ENCODE peak calls at places on chromosomes 4 and X, in seven cellular contexts. C is B cell, A is RWPE1, B is HFF-Myc, Q is tibial nerve, X is testis, Z is stomach. S is an unnamed sample.
A peak's percentile ranks its signal among the peaks of the same experiment; 100 is the strongest.

GRCh38 chrX:129678881-129679195 is 24.1 kb upstream of the APLN start:
- DNase-seq in C (no peak), A (no peak), B (no peak), Q (no peak), X (no peak), Z (no peak), S (no peak)

GRCh38 chr4:74583066-74583700 is 138.2 kb downstream of the AREG start:
- DNase-seq in C (no peak), A (no peak), B (no peak), Q (no peak), X (no peak), Z (no peak), S (no peak)

GRCh38 chr4:38237139-38237538 is 276.9 kb downstream of the PTTG2 start:
- DNase-seq in C (no peak), A (peak; percentile 71), B (peak; percentile 32), Q (no peak), X (no peak), Z (no peak), S (no peak)

GRCh38 chr4:8871417-8872401 is at the start of gene HMX1:
- DNase-seq in C (no peak), A (peak; percentile 20), B (no peak), Q (no peak), X (peak; percentile 69), Z (no peak), S (peak; percentile 91)

GRCh38 chr4:96955226-96955625 is 1115.3 kb downstream of the PDHA2 start:
- DNase-seq in C (no peak), A (no peak), B (no peak), Q (no peak), X (no peak), Z (no peak), S (no peak)

GRCh38 chrX:154711264-154711663 is 39.6 kb downstream of the GAB3 start:
- DNase-seq in C (no peak), A (no peak), B (no peak), Q (no peak), X (no peak), Z (no peak), S (no peak)

GRCh38 chr4:146648384-146648783 is 9.7 kb downstream of the POU4F2 start:
- DNase-seq in C (no peak), A (no peak), B (no peak), Q (no peak), X (no peak), Z (no peak), S (no peak)

GRCh38 chr4:113452868-113453620 is 308.5 kb downstream of the CAMK2D start:
- DNase-seq in C (no peak), A (no peak), B (no peak), Q (no peak), X (no peak), Z (no peak), S (no peak)

GRCh38 chrX:68652327-68652930 is 5.0 kb downstream of the STARD8 start:
- DNase-seq in C (no peak), A (no peak), B (no peak), Q (no peak), X (no peak), Z (no peak), S (no peak)

GRCh38 chr4:13539047-13539720 is 5.1 kb downstream of the NKX3-2 start:
- DNase-seq in C (peak; percentile 16), A (no peak), B (no peak), Q (no peak), X (no peak), Z (no peak), S (no peak)

GRCh38 chr4:16169491-16169890 is 56.8 kb downstream of the TAPT1 start:
- DNase-seq in C (no peak), A (no peak), B (no peak), Q (no peak), X (no peak), Z (no peak), S (no peak)

GRCh38 chrX:129723511-129723910 is 15.3 kb upstream of the XPNPEP2 start:
- DNase-seq in C (no peak), A (no peak), B (no peak), Q (no peak), X (no peak), Z (no peak), S (no peak)

GRCh38 chr4:151887151-151887815 is 126.5 kb upstream of the GATB start:
- DNase-seq in C (no peak), A (no peak), B (no peak), Q (no peak), X (no peak), Z (no peak), S (no peak)

GRCh38 chr4:25350561-25350960 is 26.5 kb upstream of the ANAPC4 start:
- DNase-seq in C (no peak), A (no peak), B (no peak), Q (no peak), X (no peak), Z (no peak), S (no peak)

GRCh38 chr4:10529256-10529890 is 72.1 kb upstream of the ZNF518B start:
- DNase-seq in C (no peak), A (peak; percentile 12), B (no peak), Q (no peak), X (peak; percentile 60), Z (no peak), S (no peak)

DNA sequence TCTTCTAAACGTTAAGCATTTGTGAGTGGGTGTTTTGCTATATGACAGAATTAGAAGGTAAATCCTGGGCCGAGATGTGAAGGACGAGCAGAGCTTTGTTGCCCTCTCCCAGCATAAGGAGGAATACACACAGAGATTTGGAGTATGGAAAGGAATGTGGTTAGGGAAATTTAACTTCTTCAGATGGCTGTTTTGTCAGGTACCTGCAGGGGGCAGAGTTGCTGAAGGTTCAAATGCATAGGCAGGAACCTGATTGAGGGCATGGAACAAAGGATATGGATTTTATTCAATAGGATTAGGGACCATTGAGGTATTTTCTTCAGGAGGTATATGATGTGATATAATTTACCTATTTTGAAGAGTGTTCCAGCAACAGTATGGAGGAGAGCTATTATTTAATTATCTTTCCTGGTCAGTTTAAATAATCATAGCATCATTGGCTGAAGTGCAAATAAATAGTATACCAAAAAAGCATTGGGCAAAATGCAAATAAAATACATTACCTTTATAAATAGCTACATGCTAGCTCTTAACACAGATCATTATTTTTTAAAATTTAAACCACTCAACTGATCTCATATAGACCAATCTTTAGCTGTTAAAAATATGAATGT is 143.6 kb downstream of the SLIT2 start:
- DNase-seq in C (no peak), A (peak; percentile 1), B (peak; percentile 12), Q (no peak), X (peak; percentile 64), Z (peak; percentile 38), S (no peak)
- TF ChIP-seq CTCF in C (peak; percentile 68), A (peak; percentile 48), B (peak; percentile 72), Q (peak; percentile 26), X (peak; percentile 40), Z (no peak), S (peak; percentile 60)

DNA sequence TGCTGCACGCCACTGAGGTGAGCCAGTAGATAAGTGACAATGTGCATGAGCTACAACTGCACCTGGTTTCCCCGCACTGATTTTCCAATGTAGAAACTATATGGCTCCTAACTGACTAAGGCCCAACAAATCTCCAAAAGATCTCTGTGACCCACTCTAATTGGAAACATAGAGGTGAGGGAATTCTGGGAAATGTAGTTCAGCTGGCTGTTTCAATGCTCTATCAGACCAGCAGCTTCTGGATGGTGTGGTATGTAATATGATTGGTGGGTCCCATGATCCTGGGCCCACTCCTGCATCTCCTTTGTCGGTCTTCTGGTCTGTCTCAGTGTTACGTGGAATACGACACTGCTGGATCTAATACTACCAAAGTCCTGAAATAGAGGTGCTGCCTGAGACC is 18.6 kb downstream of the CCDC160 start:
- DNase-seq in C (no peak), A (no peak), B (no peak), Q (no peak), X (no peak), Z (no peak), S (no peak)
- TF ChIP-seq CTCF in C (no peak), A (no peak), B (no peak), Q (no peak), X (no peak), Z (no peak), S (no peak)

DNA sequence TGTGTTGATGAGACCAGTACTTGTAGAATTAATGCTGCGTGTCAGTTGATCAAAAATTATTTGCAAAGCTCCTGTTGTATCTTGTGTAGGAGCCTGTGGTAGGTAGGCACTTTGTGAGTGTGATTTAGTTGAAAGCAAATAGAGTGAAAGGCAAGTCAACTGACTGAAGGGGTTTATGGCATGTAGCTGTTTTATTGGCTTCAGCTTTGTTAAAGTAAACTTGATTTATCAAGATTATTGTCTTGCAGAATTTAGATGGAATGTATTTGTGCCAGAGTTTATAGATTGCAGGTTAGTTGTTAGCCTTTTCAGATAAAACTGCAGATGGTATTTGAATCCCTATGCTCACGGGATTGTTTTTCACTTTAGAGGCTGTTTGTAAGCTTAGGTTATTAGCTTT is 128.0 kb downstream of the FRAS1 start:
- DNase-seq in C (no peak), A (no peak), B (no peak), Q (no peak), X (no peak), Z (no peak), S (no peak)
- TF ChIP-seq CTCF in C (no peak), A (no peak), B (no peak), Q (no peak), X (no peak), Z (no peak), S (no peak)

GRCh38 chr4:2756691-2757350 is 685 bp upstream of the TNIP2 start:
- DNase-seq in C (no peak), A (no peak), B (no peak), Q (no peak), X (no peak), Z (no peak), S (no peak)

GRCh38 chr4:2762048-2762447 is 5.9 kb upstream of the TNIP2 start:
- DNase-seq in C (no peak), A (no peak), B (no peak), Q (no peak), X (no peak), Z (no peak), S (no peak)

GRCh38 chr4:2763511-2763967 is 7.4 kb upstream of the TNIP2 start:
- DNase-seq in C (no peak), A (no peak), B (no peak), Q (no peak), X (no peak), Z (no peak), S (no peak)

GRCh38 chr4:2757426-2757825 is 1.3 kb upstream of the TNIP2 start:
- DNase-seq in C (no peak), A (no peak), B (no peak), Q (no peak), X (no peak), Z (no peak), S (no peak)

DNA sequence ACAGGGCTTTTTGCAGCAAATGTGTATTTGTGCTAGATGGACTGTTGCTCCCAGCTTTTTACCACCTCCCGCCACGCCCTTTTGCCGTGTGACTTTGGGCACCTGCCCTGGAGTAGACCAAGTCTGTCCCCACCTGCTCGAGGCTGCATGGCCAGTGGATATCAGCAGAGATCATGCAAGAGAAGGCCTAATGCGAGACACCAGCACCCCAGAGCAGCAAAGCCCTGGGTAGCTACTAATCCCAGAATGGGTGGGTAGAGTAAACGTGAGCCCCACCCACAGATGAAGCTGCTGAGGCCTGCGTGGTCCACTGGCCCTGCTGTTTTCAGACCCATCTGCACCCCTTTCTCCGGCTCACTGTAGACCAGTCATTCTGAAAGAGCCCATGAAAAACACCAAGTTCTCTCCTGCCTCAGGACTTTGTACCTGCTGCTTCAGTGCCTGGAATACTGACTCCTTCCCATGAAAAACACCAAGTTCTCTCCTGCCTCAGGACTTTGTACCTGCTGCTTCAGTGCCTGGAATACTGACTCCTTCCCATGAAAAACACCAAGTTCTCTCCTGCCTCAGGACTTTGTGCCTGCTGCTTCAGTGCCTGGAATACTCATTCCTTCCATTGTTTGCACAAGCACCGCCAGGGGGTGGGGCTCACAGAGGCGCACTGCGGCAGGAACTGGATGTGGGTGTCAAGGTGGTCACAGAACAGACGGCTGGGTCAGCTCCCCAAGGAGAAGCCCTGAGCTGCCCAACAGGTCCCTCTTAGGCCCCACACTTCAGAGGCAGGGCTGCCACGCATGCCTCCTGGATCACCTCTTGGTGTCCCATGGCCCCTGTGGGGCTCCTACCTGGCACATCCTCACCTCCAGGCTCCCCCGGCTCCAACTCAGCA is 5.1 kb upstream of the TNIP2 start:
- DNase-seq in C (no peak), A (no peak), B (no peak), Q (no peak), X (no peak), Z (peak; percentile 90), S (no peak)
- TF ChIP-seq CTCF in C (no peak), A (no peak), B (no peak), Q (no peak), X (no peak), Z (no peak), S (no peak)